ENCODE peak calls at places on chromosomes 3 and 15, in eight cellular contexts. L, A, E, Q, G, J, O and I are unnamed samples.

GRCh38 chr3:46858996-46859710 is 4.1 kb downstream of the MYL3 start:
- DNase-seq in L (peak), A (peak), E (peak), Q (no peak), G (no peak), J (no peak), O (no peak), I (no peak)

GRCh38 chr3:191328963-191329653 is at the start of gene CCDC50:
- DNase-seq in L (peak), A (peak), E (peak), Q (peak), G (peak), J (peak), O (peak), I (peak)

GRCh38 chr3:44682182-44682896 is 30.1 kb upstream of the ZNF502 start:
- DNase-seq in L (no peak), A (no peak), E (no peak), Q (peak), G (no peak), J (no peak), O (no peak), I (no peak)

GRCh38 chr15:31365655-31366127 is 39.1 kb downstream of the KLF13 start:
- DNase-seq in L (peak), A (peak), E (peak), Q (peak), G (peak), J (no peak), O (peak), I (peak)

GRCh38 chr15:31268911-31269784 is 57.5 kb upstream of the KLF13 start:
- DNase-seq in L (peak), A (no peak), E (peak), Q (no peak), G (no peak), J (no peak), O (no peak), I (peak)

GRCh38 chr3:115548611-115549010 is 74.7 kb upstream of the GAP43 start:
- DNase-seq in L (no peak), A (no peak), E (no peak), Q (no peak), G (no peak), J (no peak), O (no peak), I (no peak)

GRCh38 chr15:81049835-81050234 is 49.1 kb downstream of the TLNRD1 start:
- DNase-seq in L (no peak), A (no peak), E (no peak), Q (no peak), G (no peak), J (no peak), O (no peak), I (no peak)

GRCh38 chr15:31465083-31465955 is 138.7 kb downstream of the KLF13 start:
- DNase-seq in L (peak), A (no peak), E (no peak), Q (no peak), G (peak), J (no peak), O (no peak), I (no peak)

GRCh38 chr15:90315276-90315982 is 36.7 kb upstream of the ZNF774 start:
- DNase-seq in L (peak), A (no peak), E (peak), Q (peak), G (peak), J (no peak), O (no peak), I (peak)

GRCh38 chr3:129015388-129016105 is 14.4 kb downstream of the EFCC1 start:
- DNase-seq in L (peak), A (peak), E (no peak), Q (no peak), G (no peak), J (no peak), O (peak), I (no peak)

GRCh38 chr3:101779047-101779807 is at the start of gene NXPE3:
- DNase-seq in L (peak), A (peak), E (peak), Q (peak), G (peak), J (peak), O (peak), I (peak)

GRCh38 chr3:101779808-101780366 is 876 bp downstream of the NXPE3 start:
- DNase-seq in L (no peak), A (no peak), E (no peak), Q (peak), G (no peak), J (peak), O (no peak), I (no peak)

GRCh38 chr3:101778385-101779046 is 495 bp upstream of the NXPE3 start:
- DNase-seq in L (no peak), A (no peak), E (no peak), Q (no peak), G (no peak), J (peak), O (no peak), I (no peak)

GRCh38 chr3:101780661-101781060 is 1.6 kb downstream of the NXPE3 start:
- DNase-seq in L (peak), A (no peak), E (no peak), Q (peak), G (no peak), J (peak), O (peak), I (no peak)

DNA sequence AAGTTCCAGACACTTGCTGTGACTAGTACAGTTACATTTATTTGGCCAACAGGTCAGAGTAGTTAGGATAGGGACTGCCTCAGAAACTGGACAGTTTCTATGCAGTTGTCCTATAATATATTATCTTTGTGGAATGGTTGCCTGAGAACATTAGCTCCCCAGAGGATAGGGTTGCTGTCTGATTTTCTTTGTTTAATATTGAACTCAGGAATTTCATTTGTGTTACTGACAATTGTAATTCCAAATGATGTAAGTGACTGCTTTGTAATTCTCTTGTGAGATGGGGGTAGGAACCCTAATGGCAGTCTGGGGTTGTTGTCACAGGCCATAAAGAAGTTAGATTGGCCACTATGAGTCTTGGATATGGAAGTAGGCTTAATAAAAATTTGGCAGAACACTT is 2.2 kb downstream of the NXPE3 start:
- DNase-seq in L (no peak), A (no peak), E (no peak), Q (no peak), G (no peak), J (no peak), O (no peak), I (no peak)
- H3K27ac ChIP-seq in L (peak), A (no peak), E (peak), Q (peak), G (no peak), J (peak), O (no peak), I (no peak)

GRCh38 chr3:42012378-42012934 is 50.6 kb upstream of the ULK4 start:
- DNase-seq in L (no peak), A (peak), E (no peak), Q (no peak), G (no peak), J (peak), O (no peak), I (no peak)
- H3K27ac ChIP-seq in L (peak), A (peak), E (no peak), Q (no peak), G (peak), J (peak), O (peak), I (peak)

GRCh38 chr15:66692808-66693596 is 9.0 kb upstream of the SMAD6 start:
- DNase-seq in L (no peak), A (no peak), E (no peak), Q (no peak), G (no peak), J (no peak), O (no peak), I (no peak)

GRCh38 chr15:66698318-66698961 is 3.6 kb upstream of the SMAD6 start:
- DNase-seq in L (peak), A (no peak), E (peak), Q (peak), G (peak), J (peak), O (peak), I (peak)

GRCh38 chr15:66698971-66699370 is 3.1 kb upstream of the SMAD6 start:
- DNase-seq in L (no peak), A (no peak), E (no peak), Q (no peak), G (no peak), J (no peak), O (no peak), I (no peak)

GRCh38 chr15:66700412-66700801 is 1.6 kb upstream of the SMAD6 start:
- DNase-seq in L (no peak), A (no peak), E (no peak), Q (no peak), G (no peak), J (no peak), O (no peak), I (no peak)

DNA sequence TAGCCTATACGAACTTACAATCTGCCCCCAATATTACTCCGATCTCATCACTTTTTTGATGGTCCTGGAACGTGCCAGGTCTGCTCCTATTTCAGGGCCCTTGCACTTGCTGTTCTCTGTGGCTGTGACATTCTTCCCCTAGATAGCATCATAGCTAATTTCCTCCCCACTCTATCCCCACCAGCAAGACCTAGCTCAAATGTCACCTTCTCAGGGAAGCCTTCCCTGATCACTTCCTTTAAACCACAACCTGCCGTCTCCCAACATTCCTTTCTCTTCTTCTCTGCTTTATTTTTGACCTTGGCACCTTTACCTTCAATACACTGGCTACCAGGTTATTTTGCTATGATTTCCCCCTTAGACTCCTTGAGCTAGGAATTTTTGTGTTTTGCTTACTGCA is 5.3 kb upstream of the SMAD6 start:
- DNase-seq in L (no peak), A (no peak), E (no peak), Q (no peak), G (no peak), J (no peak), O (no peak), I (no peak)
- H3K27ac ChIP-seq in L (no peak), A (no peak), E (no peak), Q (no peak), G (no peak), J (no peak), O (no peak), I (no peak)

DNA sequence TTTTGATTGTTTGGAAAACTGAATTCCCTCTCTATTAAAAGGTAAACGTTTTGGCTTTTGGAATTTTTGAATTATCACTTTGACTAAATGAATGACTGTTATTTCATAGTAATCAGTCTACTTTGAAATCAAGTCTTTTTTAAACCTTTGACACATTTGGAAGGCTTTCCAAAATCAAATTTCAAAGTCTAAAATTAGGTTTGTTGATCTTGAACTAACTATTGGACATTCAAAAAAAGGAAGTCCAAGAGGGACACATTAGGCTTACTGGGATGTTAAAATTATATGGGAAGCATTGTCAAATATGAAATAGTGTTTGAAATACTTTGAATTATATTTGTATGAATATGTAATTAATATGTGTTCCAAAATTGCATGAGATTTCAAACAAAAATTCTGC is 45.2 kb upstream of the AADACL2 start:
- DNase-seq in L (no peak), A (no peak), E (no peak), Q (no peak), G (no peak), J (no peak), O (no peak), I (no peak)
- H3K27ac ChIP-seq in L (no peak), A (no peak), E (no peak), Q (no peak), G (no peak), J (no peak), O (no peak), I (no peak)

GRCh38 chr3:111585214-111585613 is 9.9 kb downstream of the ZBED2 start:
- DNase-seq in L (no peak), A (no peak), E (no peak), Q (peak), G (no peak), J (no peak), O (no peak), I (no peak)

GRCh38 chr3:111584724-111585123 is 10.4 kb downstream of the ZBED2 start:
- DNase-seq in L (no peak), A (no peak), E (no peak), Q (peak), G (no peak), J (no peak), O (no peak), I (no peak)

GRCh38 chr3:111581403-111582113 is 13.6 kb downstream of the ZBED2 start:
- DNase-seq in L (no peak), A (no peak), E (no peak), Q (no peak), G (no peak), J (no peak), O (no peak), I (no peak)

GRCh38 chr3:111579495-111579894 is 15.7 kb downstream of the ZBED2 start:
- DNase-seq in L (no peak), A (no peak), E (no peak), Q (no peak), G (no peak), J (no peak), O (no peak), I (no peak)

GRCh38 chr3:111582114-111582461 is 13.1 kb downstream of the ZBED2 start:
- DNase-seq in L (no peak), A (no peak), E (no peak), Q (peak), G (no peak), J (no peak), O (no peak), I (no peak)
- H3K27ac ChIP-seq in L (no peak), A (no peak), E (no peak), Q (peak), G (no peak), J (no peak), O (no peak), I (no peak)

GRCh38 chr3:57451150-57451846 is 92.8 kb downstream of the DNAH12 start:
- DNase-seq in L (no peak), A (no peak), E (no peak), Q (no peak), G (no peak), J (no peak), O (no peak), I (peak)
- H3K27ac ChIP-seq in L (no peak), A (no peak), E (no peak), Q (no peak), G (no peak), J (no peak), O (no peak), I (no peak)

DNA sequence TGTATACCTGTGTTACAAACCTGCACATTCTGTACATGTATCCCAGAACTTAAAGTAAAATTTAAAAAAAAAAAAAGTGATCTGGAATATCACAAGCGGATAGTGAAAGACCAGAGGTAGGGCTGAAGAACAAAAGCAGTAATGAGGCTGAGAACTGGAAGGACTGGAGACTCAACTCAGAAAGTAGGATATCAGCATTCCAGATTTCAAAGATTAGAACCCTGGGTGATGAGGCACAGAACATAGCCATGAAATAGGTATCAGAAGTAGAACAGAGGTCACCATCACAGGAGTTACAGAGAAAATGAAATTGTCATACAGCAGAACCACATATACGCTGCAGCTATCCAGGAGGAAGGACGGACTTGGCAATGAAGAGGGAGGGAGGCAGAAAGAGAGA is 56.1 kb downstream of the ACAP2 start:
- DNase-seq in L (no peak), A (no peak), E (no peak), Q (no peak), G (no peak), J (no peak), O (no peak), I (no peak)
- H3K27ac ChIP-seq in L (no peak), A (no peak), E (no peak), Q (no peak), G (no peak), J (no peak), O (no peak), I (no peak)

DNA sequence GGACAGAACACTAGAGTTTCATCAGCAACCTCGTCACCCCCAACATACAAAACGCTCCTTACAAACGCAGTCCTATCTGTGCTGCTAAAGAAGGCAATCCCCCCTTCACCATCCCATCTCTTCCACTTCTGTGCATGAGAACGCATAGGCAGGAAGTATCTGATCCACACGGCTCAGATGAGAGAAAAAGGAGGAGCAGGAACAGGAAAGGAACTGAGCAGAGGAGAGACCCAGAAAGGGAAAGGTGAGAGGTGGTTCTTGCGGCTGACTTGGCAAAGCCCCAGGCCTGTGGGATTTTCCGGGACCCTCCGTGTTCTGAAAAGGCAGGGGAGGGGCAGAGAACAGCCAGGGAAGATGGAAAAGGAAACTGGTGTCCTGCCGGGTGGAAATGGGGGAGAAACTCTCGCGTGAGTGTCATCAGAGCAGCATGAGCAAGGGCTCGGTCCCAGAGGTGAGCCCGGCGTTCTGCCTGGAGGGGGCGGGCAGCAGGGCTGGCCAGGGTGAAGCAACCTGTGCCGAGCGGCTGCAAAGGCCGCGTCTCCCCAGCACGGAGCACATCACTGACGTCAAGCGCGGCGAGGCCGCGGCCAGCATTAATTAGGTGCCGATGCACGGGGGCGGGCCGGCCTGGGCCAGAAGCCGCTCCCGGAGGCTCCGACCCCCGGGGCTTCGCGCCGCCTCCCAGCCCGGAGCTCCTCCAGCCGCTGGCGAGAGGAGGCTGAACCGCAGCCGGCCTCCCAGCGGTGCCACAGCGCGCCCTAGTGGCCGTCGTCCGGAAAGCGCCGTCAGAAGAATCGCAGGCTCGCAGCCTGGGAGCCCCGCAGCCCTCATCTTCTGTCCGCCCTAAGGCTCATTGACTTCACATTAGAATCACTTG is 35.8 kb downstream of the CPN2 start:
- DNase-seq in L (peak), A (peak), E (peak), Q (peak), G (peak), J (peak), O (peak), I (peak)
- H3K27ac ChIP-seq in L (peak), A (no peak), E (no peak), Q (peak), G (peak), J (peak), O (peak), I (no peak)

DNA sequence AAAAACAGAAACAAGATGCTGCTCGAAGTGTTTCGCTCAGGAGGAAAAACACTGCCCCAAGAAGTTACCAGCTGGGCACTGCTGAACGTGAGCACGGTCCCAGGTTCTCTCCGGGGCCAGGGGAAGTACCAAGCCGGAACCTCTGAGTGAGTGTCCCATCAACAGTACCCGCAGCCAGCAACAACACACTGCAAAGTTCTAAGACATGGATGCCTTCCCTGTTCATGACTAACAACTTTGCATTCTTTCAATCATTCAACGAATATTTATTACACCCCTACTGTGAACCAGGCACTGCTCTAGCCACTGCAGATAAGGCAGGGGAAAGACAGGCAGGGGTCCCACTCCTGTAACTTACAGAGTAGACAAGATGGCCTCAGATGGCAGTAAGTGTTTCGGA is 98.7 kb downstream of the XXYLT1 start:
- DNase-seq in L (no peak), A (no peak), E (no peak), Q (peak), G (no peak), J (no peak), O (no peak), I (no peak)
- H3K27ac ChIP-seq in L (peak), A (no peak), E (peak), Q (peak), G (no peak), J (no peak), O (no peak), I (no peak)